ENCODE peak calls at places on chromosomes 6 and 20, in eight cellular contexts. L is transverse colon, R is stomach, Z is heart left ventricle, Q is lower lobe of right lung, D is right atrium auricular region, I is tibial nerve, G is sigmoid colon. S is an unnamed sample.

GRCh38 chr6:85449388-85449817 is 480 bp upstream of the NT5E start:
- DNase-seq in D (no peak), R (no peak), I (peak; percentile 49), G (peak; percentile 75), Q (no peak), Z (peak; percentile 34), L (peak; percentile 18), S (peak; percentile 84)

GRCh38 chr6:84411060-84411629 is 183.7 kb upstream of the CEP162 start:
- DNase-seq in Z (no peak), G (no peak), L (no peak), I (no peak), D (no peak), R (no peak), Q (no peak), S (no peak)

GRCh38 chr6:146590492-146590891 is 8.3 kb upstream of the ADGB start:
- DNase-seq in D (no peak), L (no peak), Q (no peak), I (no peak), G (no peak), R (no peak), Z (no peak), S (no peak)

GRCh38 chr6:11497881-11498280 is 39.7 kb upstream of the TMEM170B start:
- DNase-seq in G (no peak), I (no peak), Z (no peak), Q (no peak), R (no peak), L (peak; percentile 18), D (no peak), S (no peak)

GRCh38 chr20:41734506-41734945 is 116.3 kb upstream of the CHD6 start:
- DNase-seq in D (peak; percentile 59), G (no peak), Q (peak; percentile 45), Z (peak; percentile 23), R (peak; percentile 49), L (peak; percentile 47), I (peak; percentile 42), S (no peak)

GRCh38 chr6:22062807-22063408 is 233.9 kb downstream of the PRL start:
- DNase-seq in Z (no peak), I (no peak), L (no peak), Q (peak; percentile 77), R (no peak), D (no peak), G (no peak), S (peak; percentile 74)

GRCh38 chr20:51450221-51450712 is 92.3 kb downstream of the NFATC2 start:
- DNase-seq in Z (no peak), L (no peak), G (no peak), R (no peak), I (no peak), D (no peak), Q (no peak), S (peak; percentile 32)

GRCh38 chr6:160088069-160088773 is 33.4 kb upstream of the SLC22A1 start:
- DNase-seq in I (peak; percentile 84), Z (peak; percentile 40), R (peak; percentile 60), L (peak; percentile 74), G (peak; percentile 86), Q (no peak), D (peak; percentile 69), S (no peak)

GRCh38 chr6:151004415-151005024 is 139.0 kb downstream of the MTHFD1L start:
- DNase-seq in Q (no peak), Z (no peak), L (no peak), I (no peak), R (no peak), G (no peak), D (peak; percentile 77), S (no peak)

GRCh38 chr6:65745614-65746013 is 38.6 kb upstream of the EYS start:
- DNase-seq in L (no peak), Q (no peak), R (no peak), I (no peak), D (no peak), Z (no peak), G (no peak), S (no peak)

GRCh38 chr20:8633366-8633765 is 435.5 kb upstream of the PLCB4 start:
- DNase-seq in Z (no peak), I (no peak), G (no peak), Q (no peak), L (no peak), D (no peak), R (no peak), S (no peak)

GRCh38 chr6:131754088-131754487 is 43.3 kb upstream of the CTAGE9 start:
- DNase-seq in I (no peak), Z (no peak), L (no peak), R (no peak), G (no peak), D (no peak), Q (no peak), S (no peak)

GRCh38 chr6:14824835-14825223 is 421.0 kb upstream of the JARID2 start:
- DNase-seq in G (no peak), R (no peak), I (no peak), L (no peak), Z (no peak), D (no peak), Q (no peak), S (no peak)

GRCh38 chr20:62644044-62644795 is 1.9 kb downstream of the SLCO4A1 start:
- DNase-seq in Q (no peak), I (no peak), L (peak; percentile 81), G (no peak), R (peak; percentile 80), D (no peak), Z (no peak), S (peak; percentile 79)

GRCh38 chr20:17793986-17794385 is 94.2 kb downstream of the BANF2 start:
- DNase-seq in R (no peak), Q (no peak), G (no peak), Z (no peak), D (no peak), I (no peak), L (no peak), S (no peak)

GRCh38 chr6:27157461-27158315 is 89.8 kb upstream of the PRSS16 start:
- DNase-seq in D (no peak), R (peak; percentile 59), G (peak; percentile 85), Q (peak; percentile 73), L (peak; percentile 74), I (peak; percentile 73), Z (peak; percentile 68), S (peak; percentile 91)

GRCh38 chr6:71040841-71041240 is 84.0 kb upstream of the B3GAT2 start:
- DNase-seq in Q (no peak), G (no peak), I (no peak), Z (no peak), R (no peak), D (no peak), L (no peak), S (no peak)

GRCh38 chr6:71044753-71045152 is 87.9 kb upstream of the B3GAT2 start:
- DNase-seq in L (no peak), I (no peak), D (no peak), Q (no peak), R (no peak), G (no peak), Z (no peak), S (no peak)

GRCh38 chr6:71045296-71045695 is 88.4 kb upstream of the B3GAT2 start:
- DNase-seq in L (no peak), Z (no peak), I (no peak), G (no peak), D (no peak), Q (no peak), R (no peak), S (no peak)

GRCh38 chr6:71047401-71047800 is 90.5 kb upstream of the B3GAT2 start:
- DNase-seq in G (no peak), Q (no peak), I (no peak), Z (no peak), R (no peak), D (no peak), L (no peak), S (no peak)

GRCh38 chr6:71043902-71044301 is 87.0 kb upstream of the B3GAT2 start:
- DNase-seq in L (no peak), Z (no peak), Q (no peak), D (no peak), I (no peak), G (no peak), R (no peak), S (no peak)
- TF ChIP-seq CTCF in L (no peak), Z (no peak), Q (no peak), D (no peak), I (no peak), G (no peak), R (no peak), S (no peak)

GRCh38 chr20:47305667-47306066 is 50.8 kb downstream of the ZMYND8 start:
- DNase-seq in I (no peak), Z (no peak), D (no peak), R (no peak), G (no peak), L (no peak), Q (no peak), S (no peak)
- H3K36me3 ChIP-seq in I (no peaks in the 10 kb centered on the region), Z (peaks cover 48% of the 10 kb centered on the region), D (peaks cover 36% of the 10 kb centered on the region), R (peaks cover 74% of the 10 kb centered on the region), G (no peaks in the 10 kb centered on the region), L (peaks cover 32% of the 10 kb centered on the region), Q (peaks cover 48% of the 10 kb centered on the region), S (no peaks in the 10 kb centered on the region)

GRCh38 chr6:88361298-88361697 is 195.2 kb upstream of the CNR1 start:
- DNase-seq in L (no peak), Z (no peak), G (no peak), R (no peak), D (no peak), I (no peak), Q (no peak), S (no peak)

GRCh38 chr6:88359530-88360202 is 193.5 kb upstream of the CNR1 start:
- DNase-seq in L (no peak), Z (no peak), D (no peak), R (no peak), Q (no peak), I (no peak), G (no peak), S (no peak)

GRCh38 chr6:88361754-88362153 is 195.6 kb upstream of the CNR1 start:
- DNase-seq in D (no peak), Z (no peak), I (no peak), R (no peak), G (no peak), L (no peak), Q (no peak), S (no peak)

GRCh38 chr6:88358846-88359245 is 192.7 kb upstream of the CNR1 start:
- DNase-seq in R (no peak), Q (no peak), L (no peak), D (no peak), G (no peak), I (no peak), Z (no peak), S (no peak)

DNA sequence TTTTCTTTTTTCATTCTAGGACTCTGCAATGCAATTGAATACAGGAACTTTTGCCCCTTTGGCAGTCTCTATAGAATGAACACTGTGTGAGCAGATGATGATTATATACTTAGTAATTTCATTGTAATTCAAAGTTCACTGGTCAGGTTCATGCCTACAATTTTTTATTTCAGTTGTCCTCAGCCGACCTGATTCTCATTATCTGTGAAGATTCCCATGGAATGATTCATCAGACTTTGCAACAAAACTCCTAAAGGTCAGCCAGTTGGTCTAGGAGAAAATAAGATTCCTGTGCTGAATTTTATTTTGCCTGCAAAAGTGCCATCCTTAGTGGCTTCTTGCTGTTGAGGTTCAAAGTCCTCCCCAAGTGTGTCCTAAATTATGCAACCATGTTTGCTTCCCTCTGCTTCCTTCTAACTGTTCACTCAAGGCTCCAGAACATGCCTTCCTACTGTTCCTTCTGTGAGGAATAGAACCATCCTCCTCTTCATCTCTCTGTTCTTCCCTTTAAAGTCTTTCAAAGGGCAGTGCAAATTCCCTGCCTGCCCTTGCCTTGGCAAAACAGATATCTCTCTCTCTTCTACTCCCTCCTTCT is 194.2 kb upstream of the CNR1 start:
- DNase-seq in G (no peak), R (no peak), D (no peak), Q (no peak), I (no peak), L (no peak), Z (no peak), S (no peak)
- H3K27ac ChIP-seq in G (no peak overlapping the region), R (no peak overlapping the region), D (no peak overlapping the region), Q (no peak overlapping the region), I (no peak overlapping the region), L (no peak overlapping the region), Z (no peak overlapping the region), S (no peak overlapping the region)

GRCh38 chr20:3470627-3471396 is at the start of gene ATRN:
- DNase-seq in Q (peak; percentile 95), G (peak; percentile 92), D (peak; percentile 84), I (peak; percentile 79), L (peak; percentile 89), Z (peak; percentile 96), R (peak; percentile 91), S (peak; percentile 97)
- TF ChIP-seq CTCF in Q (peak; percentile 8), G (no peak), D (peak; percentile 10), I (no peak), L (no peak), Z (no peak), R (no peak), S (no peak)

S was measured in spleen.